ENCODE peak calls at places on chromosomes 4 and X, in six cellular contexts. I is HepG2, S is GM12891, A is GM12878, Q is K562, M is H1. Y is an unnamed sample.

GRCh38 chrX:115957862-115958490 is 212.6 kb upstream of the AGTR2 start:
- DNase-seq in M (no peak), I (peak; percentile 21), A (no peak), Q (no peak), S (no peak), Y (no peak)

GRCh38 chr4:40475609-40476008 is 140.5 kb downstream of the CHRNA9 start:
- DNase-seq in A (no peak), M (no peak), S (no peak), I (peak; percentile 9), Q (no peak), Y (no peak)

GRCh38 chr4:11773798-11774197 is 345.1 kb upstream of the HS3ST1 start:
- DNase-seq in M (no peak), A (no peak), Q (no peak), S (no peak), I (no peak), Y (no peak)

GRCh38 chrX:39445336-39445735 is 644.1 kb downstream of the MID1IP1 start:
- DNase-seq in S (no peak), A (no peak), I (no peak), Q (no peak), M (peak; percentile 73), Y (no peak)

GRCh38 chr4:140928880-140929279 is 172.7 kb upstream of the TBC1D9 start:
- DNase-seq in Q (no peak), A (no peak), I (no peak), M (no peak), S (no peak), Y (no peak)

GRCh38 chr4:93981594-93981993 is 153.0 kb downstream of the ATOH1 start:
- DNase-seq in I (no peak), S (no peak), M (no peak), Q (no peak), A (no peak), Y (no peak)

GRCh38 chrX:68842781-68843581 is 14.2 kb downstream of the EFNB1 start:
- DNase-seq in Q (no peak), I (no peak), M (no peak), A (no peak), S (no peak), Y (no peak)

GRCh38 chr4:84218002-84218401 is 281.1 kb downstream of the NKX6-1 start:
- DNase-seq in S (no peak), I (no peak), M (no peak), Q (no peak), A (no peak), Y (no peak)

GRCh38 chr4:30938956-30939528 is 218.9 kb downstream of the PCDH7 start:
- DNase-seq in A (no peak), I (no peak), M (no peak), S (no peak), Q (no peak), Y (no peak)

GRCh38 chrX:65596270-65596669 is 61.7 kb upstream of the LAS1L start:
- DNase-seq in A (peak; percentile 43), I (no peak), S (no peak), Q (peak; percentile 24), M (no peak), Y (no peak)

GRCh38 chr4:173318648-173319211 is 15.4 kb downstream of the HMGB2 start:
- DNase-seq in M (no peak), A (no peak), I (peak; percentile 10), S (no peak), Q (no peak), Y (no peak)

GRCh38 chrX:80705379-80705778 is 104.3 kb downstream of the BRWD3 start:
- DNase-seq in M (no peak), Q (no peak), I (no peak), A (no peak), S (no peak), Y (no peak)

GRCh38 chrX:48938721-48939416 is 18.5 kb downstream of the OTUD5 start:
- DNase-seq in I (no peak), S (no peak), Q (no peak), A (peak; percentile 84), M (no peak), Y (no peak)

GRCh38 chrX:119942173-119942819 is 1.3 kb downstream of the NKAP start:
- DNase-seq in A (no peak), S (no peak), Q (no peak), I (no peak), M (no peak), Y (no peak)

GRCh38 chr4:45646885-45647598 is 476.8 kb downstream of the GABRG1 start:
- DNase-seq in M (no peak), I (no peak), S (no peak), Q (no peak), A (no peak), Y (no peak)

GRCh38 chr4:105631818-105632400 is 76.6 kb downstream of the INTS12 start:
- DNase-seq in S (no peak), M (no peak), A (no peak), I (no peak), Q (no peak), Y (no peak)

GRCh38 chrX:120269379-120270035 is 18.9 kb downstream of the ZBTB33 start:
- DNase-seq in M (no peak), S (no peak), Q (no peak), I (no peak), A (no peak), Y (no peak)

GRCh38 chr4:186216465-186217024 is 10.8 kb upstream of the KLKB1 start:
- DNase-seq in M (no peak), I (no peak), S (no peak), A (no peak), Q (no peak), Y (no peak)

GRCh38 chr4:5757536-5757935 is 46.5 kb downstream of the EVC start:
- DNase-seq in Q (no peak), I (no peak), A (no peak), M (no peak), S (no peak), Y (no peak)

GRCh38 chr4:32106767-32107166 is 1386.6 kb downstream of the PCDH7 start:
- DNase-seq in M (no peak), S (no peak), Q (no peak), I (no peak), A (no peak), Y (no peak)

GRCh38 chrX:154840856-154841255 is 6.4 kb upstream of the SMIM9 start:
- DNase-seq in I (peak; percentile 16), Q (peak; percentile 65), A (no peak), S (no peak), M (no peak), Y (no peak)
- TF ChIP-seq TAF1 in I (no peak), Q (no peak), A (no peak), S (no peak), M (no peak), Y (no peak)

DNA sequence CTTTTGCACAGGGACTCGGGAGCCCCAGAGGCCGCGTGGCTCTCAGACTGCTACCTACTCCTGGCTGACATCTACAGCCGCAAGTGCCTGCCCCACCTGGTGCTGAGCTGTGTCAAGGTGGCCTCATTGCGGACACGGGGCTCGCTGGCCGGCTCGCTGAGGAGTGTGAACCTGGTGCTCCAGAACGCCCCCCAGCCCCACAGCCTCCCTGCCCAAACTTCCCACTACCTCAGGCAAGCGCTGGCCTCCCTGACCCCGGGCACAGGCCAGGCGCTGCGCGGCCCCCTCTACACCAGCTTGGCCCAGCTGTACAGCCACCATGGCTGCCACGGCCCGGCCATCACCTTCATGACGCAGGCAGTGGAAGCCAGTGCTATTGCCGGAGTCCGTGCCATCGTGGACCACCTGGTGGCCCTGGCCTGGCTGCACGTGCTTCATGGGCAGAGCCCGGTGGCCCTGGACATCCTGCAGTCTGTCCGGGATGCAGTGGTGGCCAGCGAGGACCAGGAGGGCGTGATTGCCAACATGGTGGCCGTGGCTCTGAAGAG is 28.8 kb downstream of the SH3TC1 start:
- DNase-seq in A (no peak), S (no peak), M (no peak), Q (no peak), I (no peak), Y (no peak)
- TF ChIP-seq POLR2A in A (peak; percentile 60), S (no peak), M (no peak), Q (no peak), I (no peak), Y (no peak)

DNA sequence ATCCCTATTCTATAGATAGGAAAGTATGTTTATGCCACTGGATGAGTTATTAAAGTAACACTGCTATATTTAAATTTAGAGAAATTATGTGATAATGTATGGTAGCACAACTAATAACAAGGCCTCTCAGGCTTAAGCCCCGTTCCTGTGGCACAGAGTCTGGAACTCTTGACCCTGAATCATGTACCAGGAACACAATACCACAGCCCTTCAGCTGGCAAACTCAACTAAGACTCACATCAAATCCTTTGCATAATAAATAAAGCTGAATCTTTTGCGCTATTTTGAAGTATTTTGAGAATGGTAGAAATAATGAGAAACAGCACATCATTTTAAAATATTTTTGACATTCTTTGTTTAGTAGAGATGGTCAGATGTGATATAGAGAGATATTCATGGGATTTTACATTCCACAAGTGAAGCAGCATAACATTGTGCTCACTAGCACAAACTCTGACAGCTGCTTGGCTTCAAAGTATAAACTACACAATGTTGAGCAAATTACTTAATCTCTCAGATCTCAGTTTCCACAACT is 478.4 kb upstream of the FAM241A start:
- DNase-seq in A (no peak), Q (no peak), M (no peak), I (no peak), S (no peak), Y (no peak)
- TF ChIP-seq POLR2AphosphoS5 in A (no peak), Q (no peak), M (no peak), I (no peak), S (no peak), Y (no peak)

GRCh38 chr4:131367441-131367840 is 1781.7 kb upstream of the PCDH10 start:
- DNase-seq in Q (no peak), A (no peak), I (no peak), S (no peak), M (no peak), Y (no peak)

GRCh38 chr4:131366724-131367123 is 1782.4 kb upstream of the PCDH10 start:
- DNase-seq in I (no peak), S (no peak), A (no peak), Q (no peak), M (no peak), Y (no peak)

GRCh38 chr4:131370846-131371245 is 1778.2 kb upstream of the PCDH10 start:
- DNase-seq in I (no peak), S (no peak), M (no peak), A (no peak), Q (no peak), Y (no peak)
- TF ChIP-seq TAF1 in I (no peak), S (no peak), M (no peak), A (no peak), Q (no peak), Y (no peak)

GRCh38 chr4:74096265-74096980 is 2.6 kb downstream of the CXCL2 start:
- DNase-seq in I (no peak), Q (no peak), M (no peak), A (no peak), S (no peak), Y (no peak)

GRCh38 chr4:74095886-74096264 is 3.1 kb downstream of the CXCL2 start:
- DNase-seq in I (no peak), A (no peak), Q (no peak), S (no peak), M (no peak), Y (no peak)

GRCh38 chr4:74098628-74098995 is 383 bp downstream of the CXCL2 start:
- DNase-seq in Q (no peak), S (no peak), A (no peak), M (peak; percentile 63), I (no peak), Y (no peak)

GRCh38 chr4:74097161-74097560 is 1.8 kb downstream of the CXCL2 start:
- DNase-seq in M (no peak), I (no peak), S (no peak), A (no peak), Q (no peak), Y (no peak)

GRCh38 chr4:74097631-74098550 is 1.1 kb downstream of the CXCL2 start:
- DNase-seq in I (no peak), S (no peak), M (no peak), A (no peak), Q (no peak), Y (no peak)
- TF ChIP-seq POLR2A in I (no peak), S (no peak), M (no peak), A (no peak), Q (peak; percentile 60), Y (no peak)

GRCh38 chr4:52659016-52659721 is at the start of gene USP46:
- DNase-seq in Q (peak; percentile 90), M (peak; percentile 74), S (peak; percentile 83), I (peak; percentile 44), A (no peak), Y (peak; percentile 85)
- TF ChIP-seq POLR2AphosphoS5 in Q (no peak), M (peak; percentile 48), S (peak; percentile 48), I (peak; percentile 47), A (peak; percentile 43), Y (no peak)